ENCODE peak calls at places on chromosome 7, in nine cellular contexts. C is right atrium auricular region, Q is heart right ventricle, U is COR-L47, F is Right ventricle myocardium superior, A is NCI-H345, N is D721Med, I is GM10248, Z is pancreas. W is an unnamed sample.

GRCh38 chr7:39595102-39595620 is 28.2 kb upstream of the RALA start:
- DNase-seq in C (no peak), Q (no peak), U (peak), F (no peak), A (peak), N (no peak), I (no peak), Z (no peak), W (no peak)

GRCh38 chr7:32206987-32207386 is 136.8 kb upstream of the PDE1C start:
- DNase-seq in C (no peak), Q (peak), U (no peak), F (no peak), A (no peak), N (no peak), I (no peak), Z (no peak), W (no peak)

GRCh38 chr7:1544178-1544895 is 11.7 kb downstream of the TMEM184A start:
- DNase-seq in C (no peak), Q (peak), U (no peak), F (no peak), A (no peak), N (no peak), I (no peak), Z (no peak), W (peak)

GRCh38 chr7:104160375-104160774 is 47.4 kb downstream of the ORC5 start:
- DNase-seq in C (no peak), Q (no peak), U (peak), F (no peak), A (no peak), N (no peak), I (no peak), Z (no peak), W (no peak)

GRCh38 chr7:22267989-22268615 is 88.9 kb downstream of the RAPGEF5 start:
- DNase-seq in C (no peak), Q (no peak), U (no peak), F (no peak), A (no peak), N (no peak), I (no peak), Z (no peak), W (no peak)

GRCh38 chr7:105531797-105532671 is at the start of gene RINT1:
- DNase-seq in C (peak), Q (peak), U (peak), F (peak), A (peak), N (peak), I (peak), Z (peak), W (peak)

GRCh38 chr7:121447191-121447920 is 51.2 kb upstream of the FAM3C start:
- DNase-seq in C (peak), Q (no peak), U (no peak), F (peak), A (no peak), N (no peak), I (no peak), Z (no peak), W (no peak)

GRCh38 chr7:81626008-81626407 is 143.8 kb downstream of the HGF start:
- DNase-seq in C (no peak), Q (no peak), U (no peak), F (no peak), A (no peak), N (no peak), I (no peak), Z (no peak), W (no peak)

GRCh38 chr7:99141756-99142726 is 1.9 kb downstream of the SMURF1 start:
- DNase-seq in C (peak), Q (peak), U (no peak), F (peak), A (no peak), N (no peak), I (peak), Z (peak), W (peak)

GRCh38 chr7:148527717-148528168 is 62.8 kb upstream of the C7orf33 start:
- DNase-seq in C (peak), Q (peak), U (peak), F (peak), A (peak), N (peak), I (peak), Z (peak), W (peak)

GRCh38 chr7:76515999-76516443 is 5.7 kb downstream of the UPK3B start:
- DNase-seq in C (no peak), Q (peak), U (no peak), F (peak), A (no peak), N (peak), I (peak), Z (no peak), W (peak)

GRCh38 chr7:81676105-81676811 is 93.6 kb downstream of the HGF start:
- DNase-seq in C (no peak), Q (no peak), U (no peak), F (no peak), A (no peak), N (no peak), I (no peak), Z (no peak), W (no peak)

GRCh38 chr7:155454183-155455112 is 3.5 kb upstream of the EN2 start:
- DNase-seq in C (no peak), Q (no peak), U (no peak), F (no peak), A (no peak), N (no peak), I (no peak), Z (no peak), W (no peak)

GRCh38 chr7:21261627-21262564 is 166.0 kb upstream of the SP4 start:
- DNase-seq in C (no peak), Q (no peak), U (peak), F (no peak), A (peak), N (no peak), I (peak), Z (peak), W (no peak)

GRCh38 chr7:116692599-116693308 is 20.8 kb downstream of the MET start:
- DNase-seq in C (no peak), Q (no peak), U (no peak), F (no peak), A (no peak), N (no peak), I (no peak), Z (no peak), W (no peak)